ENCODE peak calls at places on chromosomes 1 and 21, in five cellular contexts. C is heart right ventricle; B is OCI-LY7; I is CD8-positive, alpha-beta memory T cell; H is fibroblast of lung. O is an unnamed sample.

GRCh38 chr1:99198377-99198776 is 65.9 kb upstream of the PLPPR4 start:
- DNase-seq in C (no peak), B (no peak), I (no peak), H (no peak), O (no peak)

GRCh38 chr1:203536575-203536974 is 42.6 kb downstream of the OPTC start:
- DNase-seq in C (no peak), B (no peak), I (no peak), H (no peak), O (no peak)

GRCh38 chr1:232578681-232579195 is 51.2 kb downstream of the SIPA1L2 start:
- DNase-seq in C (no peak), B (peak; percentile 81), I (no peak), H (no peak), O (no peak)

GRCh38 chr1:244705268-244706234 is 52.6 kb downstream of the DESI2 start:
- DNase-seq in C (no peak), B (no peak), I (no peak), H (no peak), O (peak; percentile 59)

GRCh38 chr1:179091691-179092165 is 9.9 kb downstream of the TOR3A start:
- DNase-seq in C (peak; percentile 62), B (no peak), I (no peak), H (peak; percentile 93), O (peak; percentile 75)

GRCh38 chr1:41455479-41456271 is 28.8 kb downstream of the EDN2 start:
- DNase-seq in C (peak; percentile 69), B (no peak), I (no peak), H (peak; percentile 22), O (no peak)

GRCh38 chr21:30979054-30979453 is 59.2 kb downstream of the KRTAP19-8 start:
- DNase-seq in C (no peak), B (no peak), I (no peak), H (no peak), O (no peak)

GRCh38 chr1:46288485-46289133 is 14.8 kb downstream of the LRRC41 start:
- DNase-seq in C (no peak), B (no peak), I (no peak), H (no peak), O (no peak)

GRCh38 chr1:206951318-206952105 is 5.2 kb upstream of the PIGR start:
- DNase-seq in C (no peak), B (no peak), I (no peak), H (no peak), O (no peak)

GRCh38 chr1:10835423-10836421 is 39.3 kb upstream of the CASZ1 start:
- DNase-seq in C (peak; percentile 44), B (no peak), I (no peak), H (peak; percentile 32), O (peak; percentile 63)

GRCh38 chr21:24868117-24868516 is 739.2 kb downstream of the MRPL39 start:
- DNase-seq in C (no peak), B (no peak), I (no peak), H (no peak), O (no peak)

GRCh38 chr1:18926315-18927081 is 24.1 kb upstream of the ALDH4A1 start:
- DNase-seq in C (no peak), B (peak; percentile 53), I (peak; percentile 75), H (peak; percentile 91), O (peak; percentile 83)

GRCh38 chr1:234889643-234890042 is 239.0 kb downstream of the TOMM20 start:
- DNase-seq in C (no peak), B (no peak), I (no peak), H (no peak), O (no peak)

GRCh38 chr1:157678721-157679120 is 21.8 kb downstream of the FCRL3 start:
- DNase-seq in C (no peak), B (no peak), I (no peak), H (no peak), O (no peak)

DNA sequence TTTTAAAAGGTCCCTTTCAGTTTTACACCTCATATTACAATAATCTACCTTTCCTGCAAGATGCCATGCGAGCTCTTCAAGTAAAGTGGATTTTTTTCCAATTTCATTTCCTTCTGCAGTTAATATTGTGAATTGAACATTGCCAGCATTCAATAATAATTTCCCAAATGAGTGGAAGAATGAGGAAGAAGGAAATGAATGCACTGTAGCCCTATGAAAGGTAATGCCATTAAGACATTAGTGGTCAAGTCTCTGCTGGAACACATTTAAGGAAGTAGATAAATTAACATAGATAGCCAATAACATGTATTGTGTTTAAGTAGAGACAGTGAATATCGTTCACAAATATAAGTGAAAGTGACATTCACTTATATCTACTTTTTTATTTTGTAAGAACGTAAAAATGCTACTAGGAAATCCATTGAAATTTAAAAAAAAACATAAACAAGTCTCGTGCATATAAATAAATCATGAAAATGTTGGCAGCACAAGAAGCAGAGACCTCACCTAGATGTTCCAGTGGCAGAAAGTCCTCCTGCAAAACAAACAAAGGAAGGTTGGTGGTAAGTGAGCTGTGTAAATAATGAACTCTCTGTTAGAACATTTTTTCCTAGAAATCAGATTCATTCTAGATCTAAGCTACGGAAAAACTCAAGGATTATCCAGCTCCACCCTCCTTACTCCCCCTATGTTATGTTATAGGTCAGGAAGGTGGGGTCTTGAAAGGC is 17.7 kb downstream of the FCRL3 start:
- DNase-seq in C (no peak), B (no peak), I (no peak), H (no peak), O (no peak)
- H3K27ac ChIP-seq in C (no peak overlapping the region), B (no peak overlapping the region), I (no peak overlapping the region), H (no peak overlapping the region), O (no peak overlapping the region)

DNA sequence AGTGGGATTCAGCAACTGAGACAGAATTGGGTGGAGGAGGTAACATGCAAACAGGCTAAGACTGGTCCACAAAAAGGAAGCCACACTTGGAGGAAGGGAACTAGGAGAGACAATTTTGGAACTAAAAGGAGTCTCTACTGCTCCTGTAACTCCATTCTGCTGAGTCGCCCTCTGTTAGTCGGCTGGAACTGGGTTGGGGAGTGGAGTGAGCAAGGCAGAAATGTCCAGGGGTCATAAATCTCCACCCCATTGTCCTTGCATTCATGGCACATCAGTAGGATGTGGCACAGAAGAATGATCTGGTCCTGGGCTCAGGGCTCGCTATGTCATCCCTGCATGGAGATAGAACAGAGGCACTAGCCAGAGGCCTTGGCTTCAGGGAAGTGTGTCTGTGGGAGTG is 5.0 kb downstream of the LAMB3 start:
- DNase-seq in C (no peak), B (no peak), I (no peak), H (no peak), O (no peak)
- H3K4me3 ChIP-seq in C (no peak overlapping the region), B (no peak overlapping the region), I (no peak overlapping the region), H (no peak overlapping the region), O (no peak overlapping the region)

DNA sequence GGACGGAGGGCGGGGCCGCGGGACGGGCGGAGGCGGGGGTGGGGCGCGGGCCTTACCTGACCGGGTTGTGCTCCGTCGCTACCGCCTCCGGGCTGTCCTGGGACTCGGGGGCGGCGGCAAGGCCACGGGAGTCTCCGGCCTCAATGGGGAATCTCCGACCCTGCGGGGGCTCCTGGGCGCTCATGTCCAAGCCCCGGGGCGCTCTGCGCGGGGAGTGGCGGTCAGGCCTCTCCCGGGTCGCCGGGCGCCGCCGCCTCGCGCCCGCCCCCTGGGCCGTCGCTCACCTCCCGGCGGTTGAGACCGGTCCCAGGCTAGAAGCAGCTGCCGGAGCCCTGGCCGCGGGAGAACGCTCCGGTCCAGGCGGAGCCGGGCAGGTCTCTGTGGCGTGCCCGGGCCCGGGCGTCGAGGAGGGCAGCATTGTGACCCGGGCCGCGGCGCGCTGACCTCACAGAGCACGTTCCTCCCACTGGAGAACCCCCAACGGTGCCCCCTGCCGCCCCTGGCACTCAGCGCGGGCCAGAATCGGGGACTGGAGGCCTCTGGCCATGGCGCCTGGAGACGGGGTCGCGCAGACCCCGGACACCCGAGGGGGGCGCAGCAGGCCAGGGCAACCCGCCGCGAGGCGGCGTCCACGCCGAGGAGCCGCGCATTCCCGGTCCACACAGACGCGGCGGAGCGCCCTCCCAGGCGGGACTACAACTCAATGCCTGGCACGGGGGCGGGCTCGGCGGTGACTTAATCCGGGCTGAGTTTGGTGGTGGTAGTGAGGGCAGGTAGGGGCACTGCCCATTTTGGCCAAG is 411 bp downstream of the FAM229A start:
- DNase-seq in C (peak; percentile 67), B (no peak), I (no peak), H (peak; percentile 22), O (peak; percentile 91)
- H3K27ac ChIP-seq in C (peak overlapping the region; percentile 12), B (no peak overlapping the region), I (no peak overlapping the region), H (no peak overlapping the region), O (no peak overlapping the region)

DNA sequence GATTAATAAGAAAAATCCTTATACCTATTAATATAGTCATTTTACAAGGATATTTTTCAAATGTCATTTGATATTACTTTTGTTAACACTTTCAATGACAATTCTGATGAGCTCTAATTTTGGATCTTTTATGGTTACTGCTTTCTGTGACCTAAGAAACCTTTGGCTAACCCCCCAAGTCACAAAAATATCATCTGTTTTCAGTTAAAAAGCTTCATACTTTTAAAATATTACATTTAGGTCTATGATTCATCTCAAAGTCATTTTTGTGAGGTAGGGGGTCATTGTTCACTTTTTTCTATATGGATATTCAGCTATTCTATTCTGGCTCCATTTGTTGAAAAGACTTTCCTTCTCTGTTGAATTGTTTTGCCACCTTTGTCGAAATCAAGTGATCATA is 44.8 kb downstream of the UCHL5 start:
- DNase-seq in C (no peak), B (no peak), I (no peak), H (no peak), O (no peak)
- H3K4me3 ChIP-seq in C (no peak overlapping the region), B (no peak overlapping the region), I (no peak overlapping the region), H (no peak overlapping the region), O (no peak overlapping the region)

DNA sequence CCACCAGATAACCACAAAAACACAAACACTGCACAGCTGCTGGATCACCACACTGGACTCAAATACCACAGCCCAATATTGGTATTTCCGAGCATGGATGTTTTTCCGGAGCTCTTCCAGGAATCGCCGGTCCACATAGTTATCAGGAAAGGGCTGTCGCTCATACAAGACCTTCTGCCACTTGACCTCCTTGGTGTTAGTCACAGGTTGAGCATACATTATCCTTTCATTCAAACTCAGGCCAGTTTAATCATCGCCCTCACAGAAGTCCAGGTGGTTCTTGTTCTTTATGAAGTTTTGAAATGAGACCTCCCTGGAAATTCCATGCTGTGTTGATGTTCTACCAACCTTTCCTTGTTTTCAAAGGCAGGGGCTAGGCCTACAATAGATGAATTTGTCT is 1.5 kb downstream of the PIGC start:
- DNase-seq in C (no peak), B (no peak), I (no peak), H (no peak), O (no peak)
- H3K27ac ChIP-seq in C (no peak overlapping the region), B (no peak overlapping the region), I (no peak overlapping the region), H (no peak overlapping the region), O (no peak overlapping the region)

GRCh38 chr1:193184776-193185175 is 1.6 kb downstream of the B3GALT2 start:
- DNase-seq in C (no peak), B (no peak), I (no peak), H (no peak), O (no peak)

GRCh38 chr1:193185861-193186714 is at the start of gene B3GALT2:
- DNase-seq in C (no peak), B (no peak), I (peak; percentile 11), H (peak; percentile 65), O (no peak)

GRCh38 chr1:193183019-193183643 is 3.3 kb downstream of the B3GALT2 start:
- DNase-seq in C (no peak), B (peak; percentile 56), I (no peak), H (peak; percentile 76), O (no peak)

GRCh38 chr1:193187114-193187513 is 701 bp upstream of the B3GALT2 start:
- DNase-seq in C (no peak), B (no peak), I (no peak), H (peak; percentile 15), O (no peak)

DNA sequence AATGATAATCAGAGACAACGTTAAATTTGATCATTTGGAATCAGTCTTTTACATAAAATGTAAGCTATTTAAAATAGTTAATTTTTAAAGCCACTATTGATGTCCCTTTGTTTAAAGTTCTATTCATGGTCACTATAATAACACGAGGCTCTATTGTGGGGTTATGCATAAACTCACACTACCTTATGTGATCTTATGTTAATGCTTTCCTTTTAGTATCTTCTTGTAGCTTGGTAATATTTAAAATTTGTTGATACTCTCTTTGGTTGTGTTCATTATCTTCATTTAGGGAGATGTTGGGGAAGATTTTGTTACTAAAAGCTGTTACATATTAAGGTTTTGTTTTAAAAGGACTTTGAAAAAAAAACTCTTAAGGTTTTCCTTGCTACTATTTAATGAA is 1.2 kb downstream of the B3GALT2 start:
- DNase-seq in C (no peak), B (no peak), I (no peak), H (no peak), O (no peak)
- H3K4me3 ChIP-seq in C (peak overlapping the region; percentile 30), B (no peak overlapping the region), I (no peak overlapping the region), H (peak overlapping the region; percentile 52), O (peak overlapping the region; percentile 58)